ENCODE peak calls at places on chromosomes 13 and 19, in nine cellular contexts. Q, Y, M, F, L, U, R, C and X are unnamed samples.

GRCh38 chr19:45391346-45391745 is 13.5 kb downstream of the PPP1R13L start:
- DNase-seq in Q (no peak), Y (peak; percentile 76), M (no peak), F (no peak), L (no peak), U (no peak), R (no peak), C (no peak), X (no peak)

GRCh38 chr13:35927554-35927953 is 203.6 kb downstream of the DCLK1 start:
- DNase-seq in Q (no peak), Y (no peak), M (peak; percentile 15), F (no peak), L (no peak), U (no peak), R (no peak), C (peak; percentile 67), X (no peak)

GRCh38 chr13:57045816-57046691 is 94.7 kb upstream of the PRR20A start:
- DNase-seq in Q (no peak), Y (no peak), M (no peak), F (no peak), L (no peak), U (no peak), R (no peak), C (peak; percentile 9), X (no peak)

GRCh38 chr13:87622921-87623320 is 48.2 kb upstream of the SLITRK5 start:
- DNase-seq in Q (no peak), Y (no peak), M (no peak), F (no peak), L (no peak), U (no peak), R (no peak), C (no peak), X (no peak)

GRCh38 chr13:25286308-25286968 is 850 bp downstream of the MTMR6 start:
- DNase-seq in Q (no peak), Y (peak; percentile 36), M (peak; percentile 17), F (peak; percentile 37), L (no peak), U (no peak), R (no peak), C (peak; percentile 40), X (no peak)

GRCh38 chr13:88802886-88803285 is 1131.7 kb downstream of the SLITRK5 start:
- DNase-seq in Q (no peak), Y (no peak), M (no peak), F (no peak), L (no peak), U (no peak), R (no peak), C (peak; percentile 12), X (no peak)

GRCh38 chr13:99339736-99340392 is 32.7 kb upstream of the GPR183 start:
- DNase-seq in Q (no peak), Y (no peak), M (no peak), F (no peak), L (no peak), U (peak; percentile 69), R (no peak), C (peak; percentile 48), X (no peak)

GRCh38 chr13:50168803-50169202 is 153.6 kb downstream of the KCNRG start:
- DNase-seq in Q (no peak), Y (no peak), M (no peak), F (no peak), L (no peak), U (no peak), R (no peak), C (no peak), X (no peak)

GRCh38 chr19:7533925-7534480 is 1.5 kb upstream of the PNPLA6 start:
- DNase-seq in Q (peak; percentile 88), Y (peak; percentile 94), M (peak; percentile 76), F (peak; percentile 69), L (peak; percentile 89), U (peak; percentile 88), R (peak; percentile 92), C (peak; percentile 91), X (peak; percentile 65)

GRCh38 chr19:19549804-19550453 is 11.9 kb downstream of the CILP2 start:
- DNase-seq in Q (no peak), Y (no peak), M (no peak), F (no peak), L (no peak), U (no peak), R (no peak), C (no peak), X (no peak)

DNA sequence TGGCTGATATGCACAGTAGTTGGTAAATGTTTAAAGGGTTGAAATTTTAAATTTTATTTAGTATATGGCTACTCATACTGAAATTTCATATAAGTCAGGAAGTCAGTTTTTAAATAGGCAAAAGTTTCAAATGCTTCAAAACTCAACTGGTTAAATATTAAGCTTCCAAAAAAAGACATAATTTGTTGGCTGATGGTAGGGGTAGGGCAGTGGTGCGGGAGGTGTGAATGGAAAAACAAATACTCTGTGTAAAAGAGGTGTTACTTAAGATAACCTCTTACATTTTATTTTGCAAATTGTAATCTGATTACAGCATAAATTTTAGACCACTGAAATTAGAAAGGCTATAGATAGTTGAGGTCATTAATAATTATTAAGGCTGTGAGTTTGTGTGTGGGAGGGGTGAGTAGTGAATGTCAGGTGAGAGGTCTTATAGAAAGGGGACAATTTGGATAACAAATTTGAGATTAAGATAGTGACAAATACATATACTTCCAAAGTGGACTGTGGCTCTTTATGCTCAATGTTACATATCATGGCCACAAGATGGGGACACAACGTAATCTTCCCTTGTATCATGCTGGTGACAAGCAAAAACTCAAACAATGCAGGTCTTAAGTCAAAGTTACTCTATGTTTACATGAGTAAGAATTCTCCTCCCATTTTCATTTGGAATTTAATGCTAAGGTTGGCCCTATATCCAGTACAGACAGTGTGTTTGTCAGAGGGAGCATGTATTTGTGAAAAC is 36.6 kb upstream of the OXGR1 start:
- DNase-seq in Q (no peak), Y (peak; percentile 58), M (peak; percentile 25), F (peak; percentile 15), L (no peak), U (no peak), R (no peak), C (peak; percentile 76), X (no peak)
- TF ChIP-seq CTCF in Q (peak; percentile 19), Y (peak; percentile 73), M (peak; percentile 23), F (peak; percentile 13), L (no peak), U (no peak), R (peak; percentile 24), C (peak; percentile 44), X (no peak)

DNA sequence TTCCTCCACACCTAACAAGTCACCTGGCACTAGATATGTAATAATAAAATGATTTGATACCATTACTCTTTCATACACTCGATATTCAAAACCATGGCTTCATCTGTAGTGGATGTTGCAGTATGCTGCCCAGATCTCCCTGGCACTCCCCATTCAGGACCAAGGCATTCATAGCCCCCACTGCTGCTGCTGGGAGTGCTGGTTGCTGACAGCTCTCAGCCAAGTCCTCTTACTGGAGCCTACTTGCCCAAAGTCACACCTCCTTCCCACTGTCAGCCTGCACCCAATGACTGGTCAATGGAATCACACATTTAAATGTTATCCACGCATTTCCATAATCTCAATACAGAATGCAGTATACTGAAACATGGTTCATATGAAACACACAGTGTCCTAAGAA is 3.7 kb downstream of the SUCLA2 start:
- DNase-seq in Q (peak; percentile 20), Y (no peak), M (no peak), F (no peak), L (no peak), U (no peak), R (no peak), C (no peak), X (no peak)
- TF ChIP-seq CTCF in Q (no peak), Y (no peak), M (no peak), F (no peak), L (no peak), U (no peak), R (no peak), C (no peak), X (no peak)

DNA sequence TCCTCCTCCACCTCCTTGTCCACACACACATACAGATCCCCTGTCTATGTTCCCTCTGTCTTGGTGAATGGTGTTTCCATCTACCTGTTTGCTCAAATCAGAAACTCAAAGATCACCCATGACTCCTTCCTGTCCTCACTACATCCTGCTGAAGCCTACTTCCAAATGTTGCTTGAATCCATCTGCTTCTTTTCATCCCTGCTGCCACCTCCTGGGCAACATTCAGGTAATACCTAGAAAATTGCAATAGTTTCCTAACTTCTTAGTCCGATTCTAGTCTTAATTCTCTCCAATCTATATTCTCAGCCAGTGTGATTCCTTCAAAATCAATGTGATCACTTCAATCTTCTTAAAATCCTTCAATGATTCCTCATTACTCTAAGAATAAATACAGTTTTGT is 155.5 kb upstream of the STARD13 start:
- DNase-seq in Q (no peak), Y (peak; percentile 67), M (peak; percentile 24), F (peak; percentile 5), L (no peak), U (peak; percentile 43), R (no peak), C (peak; percentile 34), X (peak; percentile 33)
- TF ChIP-seq CTCF in Q (peak; percentile 32), Y (peak; percentile 71), M (no peak), F (no peak), L (no peak), U (no peak), R (peak; percentile 17), C (peak; percentile 22), X (no peak)

GRCh38 chr19:2084993-2085720 is 11.0 kb downstream of the MOB3A start:
- DNase-seq in Q (peak; percentile 64), Y (no peak), M (no peak), F (peak; percentile 69), L (no peak), U (peak; percentile 76), R (peak; percentile 88), C (no peak), X (no peak)

GRCh38 chr19:2089727-2090053 is 6.4 kb downstream of the MOB3A start:
- DNase-seq in Q (no peak), Y (no peak), M (no peak), F (no peak), L (no peak), U (no peak), R (no peak), C (no peak), X (no peak)

GRCh38 chr19:2087621-2088100 is 8.5 kb downstream of the MOB3A start:
- DNase-seq in Q (no peak), Y (no peak), M (no peak), F (no peak), L (no peak), U (no peak), R (no peak), C (no peak), X (no peak)

GRCh38 chr19:2083174-2083854 is 12.8 kb downstream of the MOB3A start:
- DNase-seq in Q (no peak), Y (no peak), M (no peak), F (no peak), L (no peak), U (no peak), R (no peak), C (no peak), X (no peak)

DNA sequence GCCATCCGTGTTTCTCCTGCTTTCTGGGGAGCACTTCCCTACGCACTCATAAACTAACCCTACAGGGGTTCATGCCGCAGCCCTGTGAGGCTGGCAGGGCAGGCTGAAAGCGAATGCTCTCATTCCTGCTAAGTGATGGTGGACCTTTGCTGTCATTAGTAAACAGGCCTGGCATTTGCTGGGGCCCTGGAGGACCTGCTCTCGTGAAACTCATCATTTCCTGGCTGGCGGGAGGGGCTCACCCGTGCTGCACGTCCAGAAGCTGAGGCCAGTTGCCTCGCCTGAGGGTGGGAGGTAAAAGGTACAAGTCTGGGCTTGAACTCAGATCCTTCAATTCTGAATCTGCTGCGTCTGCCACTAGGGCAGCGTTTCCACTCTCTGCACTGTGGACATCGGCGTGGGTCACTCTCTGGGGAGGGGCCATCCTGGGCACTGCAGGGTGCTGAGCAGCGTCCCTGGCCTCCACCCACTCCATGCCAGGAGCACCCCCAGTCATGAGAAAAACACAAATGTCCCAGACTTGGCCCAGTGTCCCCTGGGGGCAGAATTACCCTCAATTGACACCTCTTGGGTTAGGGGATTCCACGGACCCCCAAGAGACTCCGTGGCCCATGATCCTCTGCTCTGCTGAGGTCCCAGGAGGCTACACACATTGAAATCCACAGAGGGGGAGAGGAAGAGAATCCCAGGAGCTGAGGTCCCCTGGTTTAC is 7.0 kb downstream of the MOB3A start:
- DNase-seq in Q (no peak), Y (no peak), M (peak; percentile 92), F (no peak), L (no peak), U (no peak), R (no peak), C (no peak), X (no peak)
- TF ChIP-seq CTCF in Q (no peak), Y (no peak), M (no peak), F (no peak), L (no peak), U (no peak), R (no peak), C (no peak), X (no peak)